ENCODE peak calls at places on chromosomes 2 and 18, in four cellular contexts. One of them, this sample, is unnamed.
A peak's percentile ranks its signal among the peaks of the same experiment; 100 is the strongest.

GRCh38 chr2:101815739-101816391 is 118.4 kb downstream of the MAP4K4 start:
- DNase-seq in NCI-H1092 treated with DMSO at 0.1 percent for 48 hours: no peak
- DNase-seq in T-cell: no peak
- DNase-seq in fibroblast of lung: no peak
- DNase-seq in this sample: no peak

GRCh38 chr2:170846318-170846717 is 29.6 kb downstream of the GAD1 start:
- DNase-seq in fibroblast of lung: no peak
- DNase-seq in T-cell: no peak
- DNase-seq in NCI-H1092 treated with DMSO at 0.1 percent for 48 hours: no peak
- DNase-seq in this sample: no peak

GRCh38 chr2:10042301-10043161 is 819 bp upstream of the KLF11 start:
- DNase-seq in NCI-H1092 treated with DMSO at 0.1 percent for 48 hours: peak; percentile 13
- DNase-seq in fibroblast of lung: peak; percentile 87
- DNase-seq in T-cell: peak; percentile 21
- DNase-seq in this sample: peak; percentile 37

GRCh38 chr2:197273485-197273884 is 37.1 kb downstream of the ANKRD44 start:
- DNase-seq in NCI-H1092 treated with DMSO at 0.1 percent for 48 hours: peak; percentile 91
- DNase-seq in fibroblast of lung: no peak
- DNase-seq in T-cell: no peak
- DNase-seq in this sample: no peak

GRCh38 chr2:68789603-68790002 is 55.0 kb downstream of the ARHGAP25 start:
- DNase-seq in fibroblast of lung: no peak
- DNase-seq in T-cell: no peak
- DNase-seq in NCI-H1092 treated with DMSO at 0.1 percent for 48 hours: no peak
- DNase-seq in this sample: peak; percentile 75

GRCh38 chr2:143522699-143523098 is 393.5 kb downstream of the ARHGAP15 start:
- DNase-seq in T-cell: no peak
- DNase-seq in NCI-H1092 treated with DMSO at 0.1 percent for 48 hours: no peak
- DNase-seq in fibroblast of lung: no peak
- DNase-seq in this sample: no peak

GRCh38 chr2:73239776-73240175 is 5.7 kb downstream of the CCT7 start:
- DNase-seq in fibroblast of lung: peak; percentile 44
- DNase-seq in T-cell: no peak
- DNase-seq in NCI-H1092 treated with DMSO at 0.1 percent for 48 hours: no peak
- DNase-seq in this sample: no peak

GRCh38 chr2:27019459-27020336 is 13.1 kb upstream of the TMEM214 start:
- DNase-seq in T-cell: no peak
- DNase-seq in fibroblast of lung: no peak
- DNase-seq in NCI-H1092 treated with DMSO at 0.1 percent for 48 hours: no peak
- DNase-seq in this sample: no peak

GRCh38 chr2:240362216-240362755 is 73.2 kb upstream of the GPC1 start:
- DNase-seq in NCI-H1092 treated with DMSO at 0.1 percent for 48 hours: no peak
- DNase-seq in fibroblast of lung: no peak
- DNase-seq in T-cell: no peak
- DNase-seq in this sample: no peak

GRCh38 chr2:134819334-134819733 is 19.1 kb upstream of the ACMSD start:
- DNase-seq in fibroblast of lung: peak; percentile 22
- DNase-seq in NCI-H1092 treated with DMSO at 0.1 percent for 48 hours: no peak
- DNase-seq in T-cell: no peak
- DNase-seq in this sample: no peak

GRCh38 chr2:64873472-64873924 is 115.7 kb upstream of the SLC1A4 start:
- DNase-seq in NCI-H1092 treated with DMSO at 0.1 percent for 48 hours: peak; percentile 11
- DNase-seq in T-cell: peak; percentile 53
- DNase-seq in fibroblast of lung: no peak
- DNase-seq in this sample: peak; percentile 86

GRCh38 chr2:135825131-135825854 is 11.7 kb downstream of the LCT start:
- DNase-seq in T-cell: no peak
- DNase-seq in fibroblast of lung: no peak
- DNase-seq in NCI-H1092 treated with DMSO at 0.1 percent for 48 hours: no peak
- DNase-seq in this sample: no peak

GRCh38 chr2:223464071-223464470 is 138.1 kb downstream of the SCG2 start:
- DNase-seq in fibroblast of lung: peak; percentile 49
- DNase-seq in NCI-H1092 treated with DMSO at 0.1 percent for 48 hours: no peak
- DNase-seq in T-cell: no peak
- DNase-seq in this sample: no peak

GRCh38 chr2:240836781-240837467 is 16.9 kb upstream of the KIF1A start:
- DNase-seq in fibroblast of lung: peak; percentile 61
- DNase-seq in NCI-H1092 treated with DMSO at 0.1 percent for 48 hours: no peak
- DNase-seq in T-cell: no peak
- DNase-seq in this sample: no peak

GRCh38 chr18:71105078-71105819 is 816.4 kb downstream of the SOCS6 start:
- DNase-seq in NCI-H1092 treated with DMSO at 0.1 percent for 48 hours: no peak
- DNase-seq in T-cell: no peak
- DNase-seq in fibroblast of lung: peak; percentile 47
- DNase-seq in this sample: no peak

GRCh38 chr18:1253825-1254224 is 349.2 kb downstream of the ADCYAP1 start:
- DNase-seq in T-cell: no peak
- DNase-seq in NCI-H1092 treated with DMSO at 0.1 percent for 48 hours: no peak
- DNase-seq in fibroblast of lung: no peak
- DNase-seq in this sample: no peak

GRCh38 chr18:64668563-64668962 is 519.7 kb upstream of the LINC00305 start:
- DNase-seq in fibroblast of lung: no peak
- DNase-seq in NCI-H1092 treated with DMSO at 0.1 percent for 48 hours: no peak
- DNase-seq in T-cell: no peak
- DNase-seq in this sample: no peak

GRCh38 chr2:170505631-170506270 is 209.4 kb upstream of the SP5 start:
- DNase-seq in NCI-H1092 treated with DMSO at 0.1 percent for 48 hours: peak; percentile 17
- DNase-seq in T-cell: no peak
- DNase-seq in fibroblast of lung: peak; percentile 55
- DNase-seq in this sample: no peak

GRCh38 chr2:121099329-121100318 is 185.4 kb downstream of the TFCP2L1 start:
- DNase-seq in T-cell: no peak
- DNase-seq in fibroblast of lung: no peak
- DNase-seq in NCI-H1092 treated with DMSO at 0.1 percent for 48 hours: peak; percentile 9
- DNase-seq in this sample: no peak